ENCODE peak calls at places on chromosomes 2 and 18, in four cellular contexts. One of them, this sample, is unnamed.

GRCh38 chr18:62500174-62500573 is 22.7 kb upstream of the ZCCHC2 start:
- DNase-seq in AG04450: no peak
- DNase-seq in fibroblast of mammary gland: no peak
- DNase-seq in RWPE2: no peak
- DNase-seq in this sample: no peak

GRCh38 chr2:126909366-126909765 is 10.7 kb downstream of the TEX51 start:
- DNase-seq in AG04450: no peak
- DNase-seq in fibroblast of mammary gland: no peak
- DNase-seq in RWPE2: no peak
- DNase-seq in this sample: no peak

GRCh38 chr2:69386376-69386775 is 651 bp downstream of the GFPT1 start:
- DNase-seq in fibroblast of mammary gland: no peak
- DNase-seq in AG04450: no peak
- DNase-seq in RWPE2: no peak
- DNase-seq in this sample: peak

GRCh38 chr18:80158365-80158764 is 49.3 kb downstream of the ADNP2 start:
- DNase-seq in RWPE2: no peak
- DNase-seq in AG04450: no peak
- DNase-seq in fibroblast of mammary gland: no peak
- DNase-seq in this sample: no peak

GRCh38 chr2:212136216-212136795 is 402.3 kb downstream of the ERBB4 start:
- DNase-seq in AG04450: no peak
- DNase-seq in fibroblast of mammary gland: no peak
- DNase-seq in RWPE2: no peak
- DNase-seq in this sample: no peak

GRCh38 chr2:20635698-20636584 is 15.0 kb downstream of the HS1BP3 start:
- DNase-seq in fibroblast of mammary gland: peak
- DNase-seq in AG04450: peak
- DNase-seq in RWPE2: no peak
- DNase-seq in this sample: peak

GRCh38 chr2:18603867-18604572 is 14.7 kb upstream of the NT5C1B start:
- DNase-seq in RWPE2: no peak
- DNase-seq in fibroblast of mammary gland: no peak
- DNase-seq in AG04450: no peak
- DNase-seq in this sample: no peak

GRCh38 chr2:16240459-16240858 is 300.1 kb downstream of the MYCN start:
- DNase-seq in RWPE2: no peak
- DNase-seq in AG04450: no peak
- DNase-seq in fibroblast of mammary gland: no peak
- DNase-seq in this sample: no peak

GRCh38 chr2:37376421-37377186 is 32.2 kb downstream of the QPCT start:
- DNase-seq in AG04450: peak
- DNase-seq in RWPE2: no peak
- DNase-seq in fibroblast of mammary gland: peak
- DNase-seq in this sample: peak

GRCh38 chr2:217142649-217143266 is 282.9 kb upstream of the TNP1 start:
- DNase-seq in fibroblast of mammary gland: peak
- DNase-seq in RWPE2: no peak
- DNase-seq in AG04450: no peak
- DNase-seq in this sample: peak

GRCh38 chr2:30222636-30223360 is 8.5 kb upstream of the LBH start:
- DNase-seq in AG04450: no peak
- DNase-seq in RWPE2: no peak
- DNase-seq in fibroblast of mammary gland: no peak
- DNase-seq in this sample: no peak

GRCh38 chr2:30225131-30225762 is 6.1 kb upstream of the LBH start:
- DNase-seq in fibroblast of mammary gland: peak
- DNase-seq in RWPE2: no peak
- DNase-seq in AG04450: peak
- DNase-seq in this sample: no peak

GRCh38 chr2:30223413-30223874 is 7.9 kb upstream of the LBH start:
- DNase-seq in RWPE2: no peak
- DNase-seq in AG04450: no peak
- DNase-seq in fibroblast of mammary gland: no peak
- DNase-seq in this sample: no peak

GRCh38 chr2:30222031-30222430 is 9.3 kb upstream of the LBH start:
- DNase-seq in fibroblast of mammary gland: no peak
- DNase-seq in AG04450: no peak
- DNase-seq in RWPE2: no peak
- DNase-seq in this sample: no peak

DNA sequence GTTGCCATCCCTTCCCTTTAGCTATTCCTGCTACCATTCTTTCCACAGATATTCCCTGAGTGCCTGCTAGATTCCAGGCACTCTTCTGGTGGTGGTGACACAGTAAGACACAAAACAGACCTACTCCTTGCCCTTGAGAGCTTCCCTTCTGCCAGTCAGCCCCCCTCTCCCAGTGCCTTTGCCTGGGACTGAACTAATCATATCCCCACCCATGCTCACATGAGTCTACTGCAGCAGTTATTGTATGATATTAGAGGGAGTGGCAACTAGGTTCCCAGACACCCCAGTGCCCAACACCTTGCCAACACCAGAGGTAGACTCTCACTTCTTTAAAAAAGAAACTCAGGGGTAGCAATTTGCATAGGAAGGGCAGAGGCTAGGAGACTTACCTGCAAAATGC is 7.2 kb upstream of the LBH start:
- DNase-seq in RWPE2: no peak
- DNase-seq in AG04450: no peak
- DNase-seq in fibroblast of mammary gland: no peak
- DNase-seq in this sample: no peak
- H3K4me3 ChIP-seq in RWPE2: no peak
- H3K4me3 ChIP-seq in AG04450: no peak
- H3K4me3 ChIP-seq in fibroblast of mammary gland: no peak
- H3K4me3 ChIP-seq in this sample: no peak

GRCh38 chr18:39681061-39681460 is 2115.5 kb upstream of the CELF4 start:
- DNase-seq in fibroblast of mammary gland: no peak
- DNase-seq in AG04450: no peak
- DNase-seq in RWPE2: no peak
- DNase-seq in this sample: no peak
- TF ChIP-seq CTCF in fibroblast of mammary gland: no peak
- TF ChIP-seq CTCF in AG04450: no peak
- TF ChIP-seq CTCF in RWPE2: no peak
- TF ChIP-seq CTCF in this sample: no peak

DNA sequence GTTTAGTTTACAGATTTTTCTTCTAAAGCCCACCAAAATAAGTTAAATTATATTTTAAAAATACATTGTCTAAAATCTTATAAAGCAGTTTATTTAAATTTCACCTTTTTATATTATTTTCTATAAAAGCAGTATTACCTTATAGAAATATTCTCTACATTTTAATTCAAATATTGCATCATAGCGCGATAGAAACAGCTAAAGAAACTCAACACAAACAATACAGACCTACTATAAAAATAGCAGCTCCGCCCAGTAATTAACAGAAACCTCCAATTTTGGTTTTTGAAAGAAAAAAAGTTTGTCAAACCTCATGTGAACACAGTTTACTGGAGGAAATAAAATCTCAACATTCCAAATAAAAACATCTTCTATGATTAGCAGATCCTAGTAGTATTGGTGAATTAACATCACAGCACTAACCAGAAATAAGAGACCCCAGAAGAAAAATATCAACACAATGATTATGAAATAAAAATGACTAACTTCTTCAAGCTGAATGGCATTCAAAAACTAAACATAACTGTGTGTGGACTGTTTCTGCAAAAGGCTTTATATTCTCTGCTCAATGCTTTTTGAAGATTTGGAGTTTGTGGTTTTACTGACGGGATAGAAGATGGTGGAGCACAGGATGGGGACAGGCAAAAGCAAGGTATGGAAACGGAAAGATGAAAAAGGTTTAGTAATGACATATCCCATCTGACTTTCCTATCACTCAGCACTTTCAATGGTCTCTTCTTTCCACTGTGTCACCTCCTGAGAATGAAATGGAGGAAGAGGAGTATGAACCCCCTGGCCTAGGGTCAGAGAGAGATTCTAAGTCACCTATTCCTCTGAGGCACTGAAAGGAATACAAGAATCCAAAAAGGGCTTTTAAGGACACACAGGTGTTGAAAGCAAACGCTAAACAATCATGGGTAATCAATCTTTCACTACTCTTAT is 17.5 kb downstream of the MAP4K3 start:
- DNase-seq in RWPE2: no peak
- DNase-seq in fibroblast of mammary gland: no peak
- DNase-seq in AG04450: no peak
- DNase-seq in this sample: no peak
- H3K4me3 ChIP-seq in RWPE2: no peak
- H3K4me3 ChIP-seq in fibroblast of mammary gland: no peak
- H3K4me3 ChIP-seq in AG04450: no peak
- H3K4me3 ChIP-seq in this sample: no peak

GRCh38 chr2:67043781-67044478 is 353.2 kb upstream of the ETAA1 start:
- DNase-seq in AG04450: no peak
- DNase-seq in fibroblast of mammary gland: no peak
- DNase-seq in RWPE2: no peak
- DNase-seq in this sample: no peak

GRCh38 chr2:67050621-67051020 is 346.5 kb upstream of the ETAA1 start:
- DNase-seq in fibroblast of mammary gland: peak
- DNase-seq in AG04450: no peak
- DNase-seq in RWPE2: no peak
- DNase-seq in this sample: no peak

GRCh38 chr2:67046568-67046967 is 350.6 kb upstream of the ETAA1 start:
- DNase-seq in AG04450: no peak
- DNase-seq in RWPE2: no peak
- DNase-seq in fibroblast of mammary gland: no peak
- DNase-seq in this sample: no peak

GRCh38 chr2:67048314-67048713 is 348.8 kb upstream of the ETAA1 start:
- DNase-seq in fibroblast of mammary gland: no peak
- DNase-seq in AG04450: no peak
- DNase-seq in RWPE2: no peak
- DNase-seq in this sample: no peak
- TF ChIP-seq CTCF in fibroblast of mammary gland: peak
- TF ChIP-seq CTCF in AG04450: no peak
- TF ChIP-seq CTCF in RWPE2: no peak
- TF ChIP-seq CTCF in this sample: no peak

DNA sequence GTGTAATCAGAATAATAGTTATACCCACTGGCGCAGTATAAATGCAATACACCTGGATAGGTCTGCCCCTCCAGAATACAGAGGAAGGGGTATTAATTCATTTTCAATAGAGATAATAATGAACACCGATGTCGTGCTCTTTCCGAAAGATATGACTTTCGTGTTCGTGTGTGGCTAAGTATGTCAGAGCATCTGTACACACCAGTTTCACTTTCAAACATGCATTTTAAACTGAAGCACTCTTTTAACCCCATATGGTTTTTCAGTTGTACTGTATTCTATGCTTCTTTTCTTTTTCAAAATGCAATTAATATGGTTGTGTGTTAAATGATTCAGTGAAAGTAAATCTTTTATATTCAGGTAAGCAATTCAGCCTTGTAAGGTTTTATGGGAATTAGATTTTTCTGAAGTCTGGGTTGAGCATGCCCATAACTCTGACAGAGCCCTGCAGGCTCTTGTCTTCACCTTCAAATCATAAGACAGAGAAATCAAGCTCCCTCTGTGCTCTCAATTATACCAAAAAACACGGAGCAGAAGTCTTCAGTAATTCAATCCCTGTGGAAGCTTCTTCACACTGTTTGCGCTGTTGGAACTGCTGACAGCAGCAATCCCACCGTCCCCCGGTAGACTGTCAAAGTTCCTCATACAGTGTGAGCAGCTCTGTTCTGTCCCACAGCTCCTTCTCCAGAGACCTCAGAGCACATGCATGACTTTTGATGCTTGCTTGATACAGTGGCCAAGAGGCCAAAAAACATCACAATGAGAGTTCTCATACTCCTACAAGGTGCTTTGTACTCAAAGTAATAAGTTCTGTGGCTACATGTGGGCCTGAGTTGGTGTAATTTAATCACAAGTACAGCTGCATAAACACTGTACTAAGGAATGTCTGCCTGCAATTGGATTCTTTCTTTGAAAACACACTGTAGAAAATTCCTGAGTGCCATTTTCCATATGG is 186.9 kb downstream of the ZNF521 start:
- DNase-seq in fibroblast of mammary gland: peak
- DNase-seq in AG04450: peak
- DNase-seq in RWPE2: no peak
- DNase-seq in this sample: peak
- H3K4me3 ChIP-seq in fibroblast of mammary gland: peak
- H3K4me3 ChIP-seq in AG04450: peak
- H3K4me3 ChIP-seq in RWPE2: no peak
- H3K4me3 ChIP-seq in this sample: peak

This sample was measured in foreskin fibroblast.